ENCODE peak calls at places on chromosome 16, in five cellular contexts. One of them, this sample, is unnamed.
A peak's percentile ranks its signal among the peaks of the same experiment; 100 is the strongest.

GRCh38 chr16:72262711-72263110 is 90.8 kb upstream of the PMFBP1 start:
- DNase-seq in transverse colon: no peak
- DNase-seq in K562: no peak
- DNase-seq in ovary: no peak
- DNase-seq in A549: no peak
- DNase-seq in this sample: no peak

GRCh38 chr16:22092143-22092933 is at the start of gene VWA3A:
- DNase-seq in transverse colon: no peak
- DNase-seq in K562: no peak
- DNase-seq in ovary: no peak
- DNase-seq in A549: no peak
- DNase-seq in this sample: no peak

GRCh38 chr16:85206472-85207356 is 94.4 kb upstream of the CIBAR2 start:
- DNase-seq in transverse colon: peak; percentile 60
- DNase-seq in K562: no peak
- DNase-seq in ovary: peak; percentile 92
- DNase-seq in A549: no peak
- DNase-seq in this sample: no peak

GRCh38 chr16:53369921-53370320 is 64.3 kb upstream of the RBL2 start:
- DNase-seq in transverse colon: no peak
- DNase-seq in K562: no peak
- DNase-seq in ovary: no peak
- DNase-seq in A549: peak; percentile 42
- DNase-seq in this sample: no peak

GRCh38 chr16:35525979-35526590 is 2066.7 kb downstream of the TP53TG3F start:
- DNase-seq in transverse colon: no peak
- DNase-seq in K562: no peak
- DNase-seq in ovary: no peak
- DNase-seq in A549: peak; percentile 6
- DNase-seq in this sample: no peak

GRCh38 chr16:26765087-26765486 is 301.6 kb upstream of the C16orf82 start:
- DNase-seq in transverse colon: no peak
- DNase-seq in K562: peak; percentile 56
- DNase-seq in ovary: no peak
- DNase-seq in A549: peak; percentile 16
- DNase-seq in this sample: no peak

GRCh38 chr16:74117798-74118197 is 178.8 kb upstream of the PSMD7 start:
- DNase-seq in transverse colon: no peak
- DNase-seq in K562: no peak
- DNase-seq in ovary: no peak
- DNase-seq in A549: no peak
- DNase-seq in this sample: no peak

GRCh38 chr16:59632266-59632855 is 898.2 kb upstream of the GOT2 start:
- DNase-seq in transverse colon: no peak
- DNase-seq in K562: no peak
- DNase-seq in ovary: no peak
- DNase-seq in A549: peak; percentile 48
- DNase-seq in this sample: no peak

GRCh38 chr16:56013962-56014552 is 138.9 kb upstream of the CES5A start:
- DNase-seq in transverse colon: peak; percentile 8
- DNase-seq in K562: peak; percentile 21
- DNase-seq in ovary: no peak
- DNase-seq in A549: peak; percentile 36
- DNase-seq in this sample: no peak

GRCh38 chr16:55643161-55643970 is 12.4 kb upstream of the SLC6A2 start:
- DNase-seq in transverse colon: peak; percentile 10
- DNase-seq in K562: no peak
- DNase-seq in ovary: no peak
- DNase-seq in A549: peak; percentile 28
- DNase-seq in this sample: no peak

GRCh38 chr16:12204601-12205000 is 228.1 kb downstream of the SNX29 start:
- DNase-seq in transverse colon: no peak
- DNase-seq in K562: no peak
- DNase-seq in ovary: no peak
- DNase-seq in A549: no peak
- DNase-seq in this sample: no peak

GRCh38 chr16:84735846-84736586 is 36.2 kb downstream of the USP10 start:
- DNase-seq in transverse colon: peak; percentile 79
- DNase-seq in K562: no peak
- DNase-seq in ovary: peak; percentile 50
- DNase-seq in A549: no peak
- DNase-seq in this sample: no peak

GRCh38 chr16:82302007-82302733 is 132.1 kb upstream of the MPHOSPH6 start:
- DNase-seq in transverse colon: no peak
- DNase-seq in K562: no peak
- DNase-seq in ovary: no peak
- DNase-seq in A549: no peak
- DNase-seq in this sample: no peak

GRCh38 chr16:86211800-86212199 is 298.5 kb upstream of the FOXF1 start:
- DNase-seq in transverse colon: no peak
- DNase-seq in K562: no peak
- DNase-seq in ovary: no peak
- DNase-seq in A549: no peak
- DNase-seq in this sample: no peak

GRCh38 chr16:23901178-23902131 is 65.7 kb downstream of the PRKCB start:
- DNase-seq in transverse colon: no peak
- DNase-seq in K562: peak; percentile 80
- DNase-seq in ovary: no peak
- DNase-seq in A549: no peak
- DNase-seq in this sample: no peak

GRCh38 chr16:88451586-88452484 is 1.2 kb upstream of the ZFPM1 start:
- DNase-seq in transverse colon: no peak
- DNase-seq in K562: peak; percentile 62
- DNase-seq in ovary: no peak
- DNase-seq in A549: no peak
- DNase-seq in this sample: no peak

GRCh38 chr16:58022601-58023371 is 2.8 kb upstream of the MMP15 start:
- DNase-seq in transverse colon: peak; percentile 71
- DNase-seq in K562: no peak
- DNase-seq in ovary: peak; percentile 83
- DNase-seq in A549: no peak
- DNase-seq in this sample: peak; percentile 54

GRCh38 chr16:30722916-30723315 is 23.9 kb downstream of the SRCAP start:
- DNase-seq in transverse colon: no peak
- DNase-seq in K562: no peak
- DNase-seq in ovary: no peak
- DNase-seq in A549: no peak
- DNase-seq in this sample: no peak

GRCh38 chr16:56777533-56777932 is 47.6 kb downstream of the NUP93 start:
- DNase-seq in transverse colon: no peak
- DNase-seq in K562: no peak
- DNase-seq in ovary: no peak
- DNase-seq in A549: no peak
- DNase-seq in this sample: no peak

GRCh38 chr16:81810894-81811538 is 31.9 kb downstream of the PLCG2 start:
- DNase-seq in transverse colon: peak; percentile 51
- DNase-seq in K562: no peak
- DNase-seq in ovary: no peak
- DNase-seq in A549: no peak
- DNase-seq in this sample: no peak

GRCh38 chr16:2457946-2458345 is 2.0 kb upstream of the TEDC2 start:
- DNase-seq in transverse colon: no peak
- DNase-seq in K562: no peak
- DNase-seq in ovary: peak; percentile 15
- DNase-seq in A549: no peak
- DNase-seq in this sample: no peak

GRCh38 chr16:57899771-57900661 is 70.9 kb downstream of the CNGB1 start:
- DNase-seq in transverse colon: peak; percentile 76
- DNase-seq in K562: peak; percentile 82
- DNase-seq in ovary: peak; percentile 66
- DNase-seq in A549: peak; percentile 74
- DNase-seq in this sample: peak; percentile 47

GRCh38 chr16:89325861-89326471 is 108.5 kb downstream of the ZNF778 start:
- DNase-seq in transverse colon: peak; percentile 72
- DNase-seq in K562: peak; percentile 76
- DNase-seq in ovary: peak; percentile 60
- DNase-seq in A549: peak; percentile 75
- DNase-seq in this sample: no peak

GRCh38 chr16:14013571-14014283 is 57.4 kb upstream of the MRTFB start:
- DNase-seq in transverse colon: no peak
- DNase-seq in K562: no peak
- DNase-seq in ovary: no peak
- DNase-seq in A549: peak; percentile 90
- DNase-seq in this sample: no peak

GRCh38 chr16:68298907-68299515 is 11.7 kb downstream of the SLC7A6OS start:
- DNase-seq in transverse colon: no peak
- DNase-seq in K562: no peak
- DNase-seq in ovary: peak; percentile 32
- DNase-seq in A549: no peak
- DNase-seq in this sample: peak; percentile 38

GRCh38 chr16:1839554-1839953 is 12.5 kb downstream of the FAHD1 start:
- DNase-seq in transverse colon: no peak
- DNase-seq in K562: no peak
- DNase-seq in ovary: no peak
- DNase-seq in A549: no peak
- DNase-seq in this sample: no peak

GRCh38 chr16:78230832-78231231 is 131.4 kb downstream of the WWOX start:
- DNase-seq in transverse colon: peak; percentile 12
- DNase-seq in K562: no peak
- DNase-seq in ovary: no peak
- DNase-seq in A549: peak; percentile 32
- DNase-seq in this sample: no peak

GRCh38 chr16:28974437-28975157 is at the start of gene SPNS1:
- DNase-seq in transverse colon: peak; percentile 98
- DNase-seq in K562: peak; percentile 96
- DNase-seq in ovary: peak; percentile 97
- DNase-seq in A549: peak; percentile 98
- DNase-seq in this sample: peak; percentile 97
- TF ChIP-seq EP300 in transverse colon: no peak
- TF ChIP-seq EP300 in K562: peak; percentile 64
- TF ChIP-seq EP300 in ovary: no peak
- TF ChIP-seq EP300 in A549: no peak
- TF ChIP-seq EP300 in this sample: peak; percentile 98

GRCh38 chr16:4377573-4378146 is 6.0 kb downstream of the VASN start:
- DNase-seq in transverse colon: no peak
- DNase-seq in K562: no peak
- DNase-seq in ovary: no peak
- DNase-seq in A549: no peak
- DNase-seq in this sample: no peak

GRCh38 chr16:4376126-4376819 is 4.6 kb downstream of the VASN start:
- DNase-seq in transverse colon: peak; percentile 76
- DNase-seq in K562: peak; percentile 14
- DNase-seq in ovary: peak; percentile 97
- DNase-seq in A549: no peak
- DNase-seq in this sample: peak; percentile 86

GRCh38 chr16:4378202-4378666 is 6.6 kb downstream of the VASN start:
- DNase-seq in transverse colon: no peak
- DNase-seq in K562: peak; percentile 57
- DNase-seq in ovary: no peak
- DNase-seq in A549: no peak
- DNase-seq in this sample: no peak

GRCh38 chr16:4375717-4376116 is 4.1 kb downstream of the VASN start:
- DNase-seq in transverse colon: no peak
- DNase-seq in K562: no peak
- DNase-seq in ovary: no peak
- DNase-seq in A549: no peak
- DNase-seq in this sample: no peak

DNA sequence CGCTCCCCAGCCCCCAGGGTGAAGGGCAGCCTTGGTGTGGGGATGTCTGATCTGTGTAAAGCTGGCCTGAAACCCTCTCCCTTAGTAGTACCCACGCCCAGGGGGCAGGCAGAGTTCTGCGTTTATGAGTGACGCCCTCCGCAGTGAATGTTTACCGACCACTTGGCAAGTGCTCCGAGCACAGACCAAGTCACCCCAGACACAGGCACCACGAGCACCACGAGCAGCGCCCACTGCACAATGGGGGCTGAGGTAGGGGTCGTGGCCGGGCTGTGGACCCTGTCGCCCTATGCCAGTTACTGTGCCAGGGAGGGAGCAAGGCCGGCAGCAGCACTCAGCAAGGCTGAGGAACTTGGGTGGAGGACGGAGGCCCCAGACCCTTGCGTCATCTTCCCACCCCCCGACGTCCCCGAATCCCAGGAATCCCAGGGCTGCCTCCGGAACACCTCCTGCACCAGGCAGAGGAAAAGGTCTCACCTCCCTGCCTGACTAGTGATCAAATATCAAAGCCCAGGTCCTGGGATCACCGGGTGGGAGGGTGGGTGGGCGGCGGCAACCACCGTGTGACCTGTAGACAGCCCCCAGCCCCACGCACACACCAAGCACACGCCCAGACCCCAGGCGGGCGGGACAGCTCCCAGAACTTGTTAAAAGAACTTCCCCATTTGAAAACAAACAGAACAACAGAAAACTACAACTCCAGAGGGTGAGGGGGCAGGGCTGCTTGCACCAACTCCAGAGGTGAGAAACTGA is 5.3 kb downstream of the VASN start:
- DNase-seq in transverse colon: no peak
- DNase-seq in K562: no peak
- DNase-seq in ovary: no peak
- DNase-seq in A549: no peak
- DNase-seq in this sample: no peak
- H3K4me1 ChIP-seq in transverse colon: peaks cover 53% of the 10 kb centered on the region
- H3K4me1 ChIP-seq in K562: peaks cover 33% of the 10 kb centered on the region
- H3K4me1 ChIP-seq in ovary: peaks cover 38% of the 10 kb centered on the region
- H3K4me1 ChIP-seq in A549: peaks cover 70% of the 10 kb centered on the region
- H3K4me1 ChIP-seq in this sample: peaks cover 61% of the 10 kb centered on the region

DNA sequence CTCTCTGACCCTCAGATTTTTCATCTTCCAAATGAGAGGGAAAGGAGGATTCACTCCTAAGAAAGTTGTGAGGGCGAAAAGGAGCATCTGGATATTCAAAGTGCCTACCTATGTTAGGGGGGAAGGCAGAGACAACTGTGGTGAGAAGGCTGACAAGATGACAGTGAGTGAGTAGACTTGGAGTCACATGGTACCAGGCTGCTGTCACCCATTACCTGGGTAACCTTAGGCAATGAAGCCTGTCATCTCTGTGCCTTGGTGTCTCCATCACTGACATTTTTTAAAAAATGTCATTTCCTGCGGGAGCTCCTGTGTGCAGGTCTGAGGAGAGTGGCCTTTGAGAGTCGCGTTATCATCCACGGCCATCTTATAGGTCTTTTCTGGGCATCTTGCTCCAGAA is 124.0 kb downstream of the MAF start:
- DNase-seq in transverse colon: no peak
- DNase-seq in K562: no peak
- DNase-seq in ovary: no peak
- DNase-seq in A549: no peak
- DNase-seq in this sample: no peak
- TF ChIP-seq EP300 in transverse colon: no peak
- TF ChIP-seq EP300 in K562: no peak
- TF ChIP-seq EP300 in ovary: no peak
- TF ChIP-seq EP300 in A549: no peak
- TF ChIP-seq EP300 in this sample: no peak

DNA sequence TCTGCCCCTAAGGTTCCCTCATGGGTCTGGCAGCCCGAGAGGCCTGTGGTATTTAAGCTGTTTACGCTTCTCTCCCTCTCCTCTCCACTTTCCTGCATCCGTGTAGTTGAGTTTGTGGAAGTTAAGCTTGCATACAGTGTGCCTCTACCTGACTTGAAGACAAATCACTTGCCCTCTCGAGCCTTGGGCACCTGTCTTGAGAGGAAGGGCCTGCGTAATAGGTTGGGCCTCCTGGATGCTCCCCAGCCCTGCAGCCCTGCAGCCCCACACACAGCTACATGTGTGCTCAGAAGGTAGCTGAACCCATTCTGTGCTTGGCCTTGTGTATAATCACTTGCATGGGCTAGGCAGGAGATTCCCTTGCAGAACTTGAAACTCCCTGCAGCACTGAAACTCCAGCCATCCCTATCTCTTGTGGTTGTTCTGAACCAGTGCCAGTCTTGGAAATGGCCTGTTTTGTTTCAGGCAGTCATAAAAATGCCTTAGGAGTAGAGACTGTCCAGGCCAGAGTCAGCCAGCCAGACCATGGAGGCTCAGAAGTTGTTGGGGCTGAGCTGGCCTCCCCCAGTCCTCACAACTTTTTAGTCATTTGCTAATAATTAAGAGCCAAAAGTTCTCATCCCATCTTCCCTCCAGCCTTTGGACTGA is 134.6 kb downstream of the CLEC16A start:
- DNase-seq in transverse colon: peak; percentile 56
- DNase-seq in K562: no peak
- DNase-seq in ovary: peak; percentile 65
- DNase-seq in A549: no peak
- DNase-seq in this sample: peak; percentile 43
- H3K4me1 ChIP-seq in transverse colon: peaks cover 32% of the 10 kb centered on the region
- H3K4me1 ChIP-seq in K562: peaks cover 1% of the 10 kb centered on the region
- H3K4me1 ChIP-seq in ovary: peaks cover 21% of the 10 kb centered on the region
- H3K4me1 ChIP-seq in A549: no peaks in the 10 kb centered on the region
- H3K4me1 ChIP-seq in this sample: peaks cover 39% of the 10 kb centered on the region

This sample was measured in tibial nerve.